ENCODE peak calls at places on chromosomes 2 and 18, in six cellular contexts. S is heart left ventricle, A is A549, Y is breast epithelium, L is prostate gland, I is esophagus squamous epithelium. J is an unnamed sample.

GRCh38 chr2:240319855-240320560 is 115.5 kb upstream of the GPC1 start:
- DNase-seq in Y (no peak), L (no peak), S (no peak), I (no peak), A (no peak), J (peak)

GRCh38 chr2:140275427-140275826 is 1495.2 kb upstream of the NXPH2 start:
- DNase-seq in Y (no peak), I (no peak), A (no peak), S (no peak), L (no peak), J (no peak)

GRCh38 chr2:48347712-48348111 is 182.2 kb upstream of the STON1 start:
- DNase-seq in S (no peak), Y (no peak), L (no peak), A (peak), I (no peak), J (no peak)

GRCh38 chr2:164145093-164145987 is 409.5 kb upstream of the FIGN start:
- DNase-seq in I (no peak), Y (no peak), A (no peak), S (no peak), L (no peak), J (no peak)

GRCh38 chr2:180677200-180677599 is 303.2 kb upstream of the UBE2E3 start:
- DNase-seq in A (peak), S (no peak), L (no peak), I (no peak), Y (no peak), J (no peak)

GRCh38 chr2:65055427-65056214 is 595 bp upstream of the CEP68 start:
- DNase-seq in L (peak), I (no peak), A (no peak), S (no peak), Y (no peak), J (peak)

GRCh38 chr18:37393945-37394609 is 171.5 kb downstream of the CELF4 start:
- DNase-seq in A (peak), I (no peak), S (peak), Y (no peak), L (no peak), J (peak)

GRCh38 chr2:20148841-20149702 is 75.9 kb downstream of the SDC1 start:
- DNase-seq in L (no peak), S (no peak), A (no peak), Y (no peak), I (no peak), J (no peak)

GRCh38 chr2:135047295-135047694 is at the start of gene MAP3K19:
- DNase-seq in I (no peak), Y (no peak), S (no peak), A (no peak), L (peak), J (no peak)

GRCh38 chr2:74886251-74886650 is 52.3 kb downstream of the HK2 start:
- DNase-seq in Y (no peak), I (no peak), L (no peak), S (no peak), A (no peak), J (no peak)
- TF ChIP-seq POLR2A in Y (no peak), I (no peak), L (no peak), S (no peak), A (no peak), J (no peak)

GRCh38 chr18:48868468-48869466 is 82.0 kb downstream of the SMAD7 start:
- DNase-seq in L (no peak), S (no peak), Y (no peak), I (no peak), A (peak), J (no peak)
- TF ChIP-seq POLR2A in L (no peak), S (no peak), Y (no peak), I (no peak), A (no peak), J (no peak)

GRCh38 chr2:44167908-44168683 is 579 bp upstream of the PPM1B start:
- DNase-seq in L (peak), A (peak), S (peak), Y (peak), I (peak), J (peak)
- TF ChIP-seq POLR2A in L (peak), A (no peak), S (no peak), Y (peak), I (peak), J (peak)

DNA sequence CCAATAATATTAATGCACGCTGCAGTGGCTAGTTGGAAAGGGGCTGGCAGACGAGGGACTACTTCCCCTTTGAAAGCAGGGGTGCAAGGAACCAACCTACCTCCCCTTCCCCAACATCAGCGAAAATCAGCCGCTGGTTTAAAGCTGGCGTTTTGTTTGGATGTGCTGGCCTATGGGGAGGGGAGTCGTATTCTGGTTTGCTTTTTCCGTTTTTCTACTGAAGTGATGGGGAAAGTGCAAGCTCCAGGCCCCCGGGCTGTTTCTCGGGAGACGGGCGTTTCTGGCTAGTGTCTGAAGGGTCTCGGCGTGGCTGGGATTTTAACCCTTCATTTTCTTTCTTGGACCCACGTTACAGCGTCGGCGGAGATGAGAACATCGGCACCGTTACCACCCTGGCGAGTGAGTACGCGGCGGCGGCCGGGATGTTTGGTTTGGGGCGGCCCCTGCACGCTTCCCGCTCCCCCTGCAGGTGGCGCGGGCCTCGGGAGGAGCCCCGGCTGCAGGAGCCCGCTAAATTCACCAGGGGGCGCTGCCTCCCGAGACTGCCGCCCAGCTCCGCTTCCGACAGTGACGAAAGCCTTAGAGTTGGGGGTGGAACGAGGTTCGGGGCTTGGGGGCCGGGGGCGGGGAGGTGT is 70.7 kb downstream of the PLB1 start:
- DNase-seq in I (no peak), Y (peak), A (peak), S (peak), L (peak), J (peak)
- TF ChIP-seq POLR2A in I (no peak), Y (no peak), A (peak), S (no peak), L (no peak), J (no peak)